ENCODE peak calls at places on chromosomes 12 and 14, in nine cellular contexts. Y, A, L, Q, C, U, J, B and D are unnamed samples.

GRCh38 chr14:69666698-69667211 is 55.4 kb downstream of the SUSD6 start:
- DNase-seq in Y (no peak), A (no peak), L (no peak), Q (no peak), C (no peak), U (no peak), J (no peak), B (no peak), D (no peak)

GRCh38 chr12:123055281-123055766 is 74.8 kb downstream of the ARL6IP4 start:
- DNase-seq in Y (no peak), A (no peak), L (peak; percentile 82), Q (no peak), C (no peak), U (no peak), J (no peak), B (no peak), D (no peak)

GRCh38 chr14:47391105-47391504 is 284.3 kb downstream of the MDGA2 start:
- DNase-seq in Y (peak; percentile 60), A (no peak), L (no peak), Q (no peak), C (no peak), U (no peak), J (no peak), B (no peak), D (no peak)

GRCh38 chr12:69720748-69721147 is 17.9 kb upstream of the RAB3IP start:
- DNase-seq in Y (no peak), A (no peak), L (no peak), Q (no peak), C (no peak), U (no peak), J (no peak), B (no peak), D (no peak)

GRCh38 chr12:47975036-47975620 is 11.7 kb downstream of the TMEM106C start:
- DNase-seq in Y (no peak), A (no peak), L (no peak), Q (no peak), C (no peak), U (no peak), J (no peak), B (no peak), D (no peak)

GRCh38 chr14:61471297-61471980 is 150.1 kb downstream of the PRKCH start:
- DNase-seq in Y (no peak), A (peak; percentile 42), L (no peak), Q (no peak), C (no peak), U (no peak), J (no peak), B (no peak), D (no peak)

GRCh38 chr14:51783765-51784164 is 76.6 kb upstream of the GNG2 start:
- DNase-seq in Y (no peak), A (no peak), L (no peak), Q (no peak), C (no peak), U (no peak), J (no peak), B (no peak), D (no peak)

GRCh38 chr12:106303202-106303820 is 778 bp downstream of the TCP11L2 start:
- DNase-seq in Y (peak; percentile 55), A (peak; percentile 78), L (peak; percentile 10), Q (no peak), C (no peak), U (peak; percentile 76), J (peak; percentile 92), B (peak; percentile 84), D (peak; percentile 96)

GRCh38 chr14:81435578-81436295 is 35.6 kb upstream of the STON2 start:
- DNase-seq in Y (peak; percentile 21), A (peak; percentile 85), L (no peak), Q (no peak), C (no peak), U (peak; percentile 26), J (peak; percentile 42), B (peak; percentile 70), D (peak; percentile 74)

GRCh38 chr14:68854421-68854820 is 61.6 kb upstream of the ZFP36L1 start:
- DNase-seq in Y (no peak), A (no peak), L (no peak), Q (no peak), C (no peak), U (no peak), J (no peak), B (no peak), D (no peak)

GRCh38 chr12:110249716-110250225 is 31.3 kb upstream of the ATP2A2 start:
- DNase-seq in Y (no peak), A (no peak), L (no peak), Q (no peak), C (no peak), U (peak; percentile 83), J (peak; percentile 33), B (no peak), D (peak; percentile 61)

GRCh38 chr12:53949631-53950440 is 4.9 kb upstream of the HOXC12 start:
- DNase-seq in Y (no peak), A (no peak), L (peak; percentile 15), Q (no peak), C (no peak), U (peak; percentile 31), J (no peak), B (no peak), D (no peak)

GRCh38 chr14:96888593-96888992 is 91.4 kb downstream of the VRK1 start:
- DNase-seq in Y (peak; percentile 21), A (no peak), L (peak; percentile 98), Q (no peak), C (no peak), U (no peak), J (no peak), B (peak; percentile 41), D (no peak)

GRCh38 chr14:35215110-35215872 is 76.9 kb upstream of the PSMA6 start:
- DNase-seq in Y (peak; percentile 39), A (no peak), L (peak; percentile 66), Q (no peak), C (peak; percentile 38), U (peak; percentile 38), J (no peak), B (peak; percentile 30), D (no peak)

GRCh38 chr12:20184514-20184913 is 183.8 kb upstream of the PDE3A start:
- DNase-seq in Y (no peak), A (no peak), L (no peak), Q (no peak), C (no peak), U (no peak), J (no peak), B (no peak), D (no peak)